ENCODE peak calls at places on chromosome 18, in seven cellular contexts. B is Peyer's patch, J is small intestine, H is A549, Q is mesendoderm, X is body of pancreas, N is tibial artery. K is an unnamed sample. For H3K4me1, the result is how much of the 10 kb centered on the place peaks cover.

GRCh38 chr18:45386256-45386655 is 229.0 kb upstream of the SLC14A2 start:
- DNase-seq in B (no peak), J (no peak), H (peak), Q (peak), X (peak), N (no peak), K (peak)

GRCh38 chr18:27838230-27838629 is 338.7 kb downstream of the CDH2 start:
- DNase-seq in B (no peak), J (no peak), H (no peak), Q (no peak), X (no peak), N (no peak), K (no peak)

GRCh38 chr18:69941183-69941582 is 6.5 kb downstream of the CD226 start:
- DNase-seq in B (no peak), J (no peak), H (no peak), Q (no peak), X (no peak), N (no peak), K (no peak)

GRCh38 chr18:59379772-59380530 is 20.9 kb upstream of the LMAN1 start:
- DNase-seq in B (no peak), J (no peak), H (no peak), Q (no peak), X (no peak), N (no peak), K (no peak)

GRCh38 chr18:68181956-68182355 is 533.0 kb downstream of the TMX3 start:
- DNase-seq in B (no peak), J (no peak), H (no peak), Q (no peak), X (no peak), N (no peak), K (no peak)

GRCh38 chr18:493974-494601 is 6.4 kb downstream of the COLEC12 start:
- DNase-seq in B (no peak), J (no peak), H (no peak), Q (peak), X (no peak), N (no peak), K (no peak)

GRCh38 chr18:60064271-60064670 is 164.5 kb downstream of the PMAIP1 start:
- DNase-seq in B (no peak), J (no peak), H (no peak), Q (no peak), X (no peak), N (no peak), K (no peak)

GRCh38 chr18:22186484-22186971 is 17.1 kb downstream of the GATA6 start:
- DNase-seq in B (no peak), J (no peak), H (no peak), Q (no peak), X (no peak), N (no peak), K (no peak)

GRCh38 chr18:58998421-58999203 is 133.9 kb downstream of the ZNF532 start:
- DNase-seq in B (peak), J (no peak), H (peak), Q (peak), X (no peak), N (peak), K (no peak)

GRCh38 chr18:41268271-41268670 is 686.8 kb upstream of the PIK3C3 start:
- DNase-seq in B (no peak), J (no peak), H (no peak), Q (no peak), X (no peak), N (no peak), K (no peak)

GRCh38 chr18:63238711-63239110 is 80.9 kb downstream of the BCL2 start:
- DNase-seq in B (no peak), J (no peak), H (no peak), Q (peak), X (no peak), N (no peak), K (no peak)

GRCh38 chr18:60466671-60467070 is 94.1 kb upstream of the MC4R start:
- DNase-seq in B (no peak), J (no peak), H (no peak), Q (no peak), X (no peak), N (no peak), K (no peak)

GRCh38 chr18:6785411-6785810 is 55.9 kb downstream of the ARHGAP28 start:
- DNase-seq in B (no peak), J (no peak), H (no peak), Q (peak), X (no peak), N (no peak), K (no peak)

GRCh38 chr18:3230401-3231334 is 10.9 kb upstream of the MYOM1 start:
- DNase-seq in B (no peak), J (no peak), H (peak), Q (peak), X (no peak), N (no peak), K (no peak)

GRCh38 chr18:61199131-61199903 is 133.9 kb upstream of the CDH20 start:
- DNase-seq in B (no peak), J (no peak), H (no peak), Q (no peak), X (no peak), N (no peak), K (no peak)

GRCh38 chr18:26792661-26793060 is 72.8 kb downstream of the AQP4 start:
- DNase-seq in B (no peak), J (no peak), H (peak), Q (peak), X (no peak), N (no peak), K (no peak)

GRCh38 chr18:61896767-61897166 is 4.0 kb upstream of the RNF152 start:
- DNase-seq in B (no peak), J (no peak), H (no peak), Q (peak), X (peak), N (peak), K (no peak)

GRCh38 chr18:78411539-78411938 is 568.1 kb upstream of the SALL3 start:
- DNase-seq in B (no peak), J (no peak), H (no peak), Q (no peak), X (no peak), N (no peak), K (no peak)

GRCh38 chr18:49728542-49728941 is 84.8 kb downstream of the ACAA2 start:
- DNase-seq in B (no peak), J (peak), H (peak), Q (peak), X (peak), N (no peak), K (peak)

GRCh38 chr18:32877371-32877770 is 104.5 kb upstream of the KLHL14 start:
- DNase-seq in B (no peak), J (no peak), H (no peak), Q (no peak), X (no peak), N (no peak), K (no peak)

GRCh38 chr18:76456018-76456750 is 38.9 kb downstream of the ZNF516 start:
- DNase-seq in B (no peak), J (no peak), H (no peak), Q (no peak), X (peak), N (no peak), K (no peak)

GRCh38 chr18:44761812-44762211 is 81.1 kb downstream of the SETBP1 start:
- DNase-seq in B (no peak), J (no peak), H (no peak), Q (no peak), X (peak), N (peak), K (peak)

GRCh38 chr18:27114842-27115241 is 70.3 kb downstream of the CHST9 start:
- DNase-seq in B (no peak), J (no peak), H (no peak), Q (peak), X (no peak), N (no peak), K (no peak)

GRCh38 chr18:49560277-49561126 is 1.4 kb upstream of the LIPG start:
- DNase-seq in B (no peak), J (peak), H (no peak), Q (peak), X (no peak), N (no peak), K (peak)

GRCh38 chr18:55275042-55275897 is 312.7 kb downstream of the TCF4 start:
- DNase-seq in B (no peak), J (peak), H (peak), Q (peak), X (no peak), N (peak), K (no peak)

DNA sequence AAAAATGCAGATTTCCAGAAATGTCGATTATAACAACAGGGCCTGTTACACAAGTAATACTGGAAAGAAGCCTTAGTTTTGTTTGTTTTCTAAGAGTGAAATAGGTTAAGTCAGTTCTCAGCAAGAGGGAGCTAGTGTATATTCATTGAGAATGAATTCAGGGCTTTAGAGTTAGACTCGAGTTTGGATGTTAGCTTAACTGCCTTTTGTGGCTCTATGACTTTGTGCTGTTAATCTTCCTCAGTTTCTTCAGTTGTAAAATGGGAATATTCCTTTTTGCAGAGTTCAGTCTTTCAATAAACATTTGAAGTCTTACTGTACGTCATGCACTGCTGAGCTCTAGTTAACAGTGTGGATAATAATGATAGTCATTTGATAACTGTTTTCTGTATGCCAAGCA is 989 bp downstream of the NDUFV2 start:
- DNase-seq in B (no peak), J (peak), H (no peak), Q (peak), X (no peak), N (no peak), K (no peak)
- H3K4me3 ChIP-seq in B (peak), J (peak), H (peak), Q (peak), X (peak), N (peak), K (peak)

GRCh38 chr18:79457239-79457638 is 61.5 kb downstream of the NFATC1 start:
- DNase-seq in B (no peak), J (no peak), H (no peak), Q (no peak), X (no peak), N (no peak), K (no peak)
- H3K4me1 ChIP-seq in B (under half), J (under half), H (under half), Q (under half), X (under half), N (under half), K (under half)

DNA sequence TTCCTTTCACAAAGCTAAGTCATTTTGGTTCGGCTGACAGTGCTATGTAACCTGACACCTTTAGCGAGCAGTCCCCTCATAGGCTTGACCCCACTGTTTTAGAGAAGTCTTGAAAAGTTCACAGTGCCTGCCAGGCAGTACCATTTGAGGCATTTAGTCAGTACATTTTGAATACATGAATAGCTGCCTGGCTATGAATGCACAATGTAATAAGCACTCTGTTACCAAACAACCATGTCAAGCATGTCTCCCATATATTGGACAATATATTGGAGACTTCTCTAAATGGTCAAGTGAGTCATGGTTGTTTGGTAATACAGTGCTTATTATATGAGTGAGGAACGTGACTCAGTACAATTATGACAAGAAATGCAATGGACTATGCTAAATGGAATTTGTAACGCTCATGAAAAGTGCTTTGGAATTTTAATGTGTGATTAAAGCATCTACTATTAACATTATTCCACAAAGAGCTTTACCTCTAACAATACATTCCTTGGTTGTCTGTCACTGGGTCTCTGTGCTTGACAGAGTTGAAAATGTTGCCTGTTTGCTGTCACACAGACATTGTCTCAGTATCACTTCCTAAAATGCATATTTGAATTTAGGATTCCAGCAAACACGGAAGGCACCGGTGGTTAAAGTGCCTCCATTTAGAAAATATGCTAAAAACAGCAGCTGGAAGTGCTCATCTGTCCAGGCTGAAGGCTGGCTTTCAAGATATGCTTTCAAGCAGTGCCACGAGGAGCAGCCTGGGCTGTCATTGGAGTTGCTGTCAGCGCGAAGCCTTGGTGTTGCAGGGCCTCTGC is 458.6 kb downstream of the FBXO15 start:
- DNase-seq in B (no peak), J (no peak), H (no peak), Q (peak), X (no peak), N (no peak), K (no peak)
- H3K4me3 ChIP-seq in B (no peak), J (no peak), H (no peak), Q (no peak), X (no peak), N (no peak), K (no peak)

GRCh38 chr18:75215663-75216062 is 5.1 kb downstream of the TSHZ1 start:
- DNase-seq in B (no peak), J (no peak), H (no peak), Q (no peak), X (no peak), N (no peak), K (no peak)
- H3K4me1 ChIP-seq in B (under half), J (under half), H (under half), Q (under half), X (half or more), N (under half), K (half or more)

GRCh38 chr18:48422947-48423378 is 13.8 kb upstream of the ZBTB7C start:
- DNase-seq in B (no peak), J (peak), H (no peak), Q (peak), X (no peak), N (no peak), K (no peak)
- H3K4me3 ChIP-seq in B (no peak), J (no peak), H (no peak), Q (no peak), X (no peak), N (no peak), K (no peak)

GRCh38 chr18:13616525-13617035 is 109.8 kb downstream of the FAM210A start:
- DNase-seq in B (peak), J (no peak), H (no peak), Q (no peak), X (no peak), N (no peak), K (no peak)

GRCh38 chr18:13614318-13614643 is 112.1 kb downstream of the FAM210A start:
- DNase-seq in B (no peak), J (no peak), H (no peak), Q (no peak), X (no peak), N (no peak), K (no peak)

GRCh38 chr18:13616041-13616440 is 110.3 kb downstream of the FAM210A start:
- DNase-seq in B (no peak), J (no peak), H (no peak), Q (no peak), X (no peak), N (no peak), K (no peak)

GRCh38 chr18:13614701-13615288 is 111.6 kb downstream of the FAM210A start:
- DNase-seq in B (peak), J (peak), H (no peak), Q (no peak), X (no peak), N (no peak), K (no peak)

GRCh38 chr18:13615432-13615861 is 110.9 kb downstream of the FAM210A start:
- DNase-seq in B (no peak), J (peak), H (no peak), Q (no peak), X (no peak), N (no peak), K (no peak)
- H3K4me1 ChIP-seq in B (under half), J (under half), H (under half), Q (under half), X (under half), N (under half), K (under half)

K was measured in mucosa of descending colon.